ENCODE peak calls at places on chromosomes 16 and 17, in ten cellular contexts. One of them, this sample, is unnamed.

GRCh38 chr17:79622201-79622601 is 11.3 kb upstream of the RBFOX3 start:
- DNase-seq in NCI-H2171 treated with DMSO at 0.1 percent for 48 hours: peak
- DNase-seq in activated CD4-positive, alpha-beta T cell treated with anti-CD3 and anti-CD28 coated beads for 24 hours: no peak
- DNase-seq in neural crest cell: no peak
- DNase-seq in cardiac fibroblast: no peak
- DNase-seq in choroid plexus epithelial cell: no peak
- DNase-seq in NCI-H774: no peak
- DNase-seq in testis: peak
- DNase-seq in stimulated activated CD4-positive, alpha-beta T cell treated with anti-CD3 and anti-CD28 coated beads, Interleukin-15, amount 100 ng/mL, for 24 hours: no peak
- DNase-seq in A172: no peak
- DNase-seq in this sample: no peak

GRCh38 chr17:18219016-18219415 is 6.4 kb upstream of the LLGL1 start:
- DNase-seq in NCI-H2171 treated with DMSO at 0.1 percent for 48 hours: no peak
- DNase-seq in activated CD4-positive, alpha-beta T cell treated with anti-CD3 and anti-CD28 coated beads for 24 hours: no peak
- DNase-seq in neural crest cell: no peak
- DNase-seq in cardiac fibroblast: peak
- DNase-seq in choroid plexus epithelial cell: peak
- DNase-seq in NCI-H774: no peak
- DNase-seq in testis: peak
- DNase-seq in stimulated activated CD4-positive, alpha-beta T cell treated with anti-CD3 and anti-CD28 coated beads, Interleukin-15, amount 100 ng/mL, for 24 hours: no peak
- DNase-seq in A172: peak
- DNase-seq in this sample: peak

GRCh38 chr17:19015428-19015827 is 10.9 kb upstream of the FAM83G start:
- DNase-seq in NCI-H2171 treated with DMSO at 0.1 percent for 48 hours: no peak
- DNase-seq in activated CD4-positive, alpha-beta T cell treated with anti-CD3 and anti-CD28 coated beads for 24 hours: no peak
- DNase-seq in neural crest cell: no peak
- DNase-seq in cardiac fibroblast: no peak
- DNase-seq in choroid plexus epithelial cell: no peak
- DNase-seq in NCI-H774: no peak
- DNase-seq in testis: no peak
- DNase-seq in stimulated activated CD4-positive, alpha-beta T cell treated with anti-CD3 and anti-CD28 coated beads, Interleukin-15, amount 100 ng/mL, for 24 hours: no peak
- DNase-seq in A172: no peak
- DNase-seq in this sample: no peak

GRCh38 chr17:2054262-2054739 is 602 bp upstream of the HIC1 start:
- DNase-seq in NCI-H2171 treated with DMSO at 0.1 percent for 48 hours: peak
- DNase-seq in activated CD4-positive, alpha-beta T cell treated with anti-CD3 and anti-CD28 coated beads for 24 hours: no peak
- DNase-seq in neural crest cell: no peak
- DNase-seq in cardiac fibroblast: peak
- DNase-seq in choroid plexus epithelial cell: peak
- DNase-seq in NCI-H774: no peak
- DNase-seq in testis: no peak
- DNase-seq in stimulated activated CD4-positive, alpha-beta T cell treated with anti-CD3 and anti-CD28 coated beads, Interleukin-15, amount 100 ng/mL, for 24 hours: peak
- DNase-seq in A172: no peak
- DNase-seq in this sample: peak

GRCh38 chr16:80526418-80527061 is 14.3 kb upstream of the DYNLRB2 start:
- DNase-seq in NCI-H2171 treated with DMSO at 0.1 percent for 48 hours: peak
- DNase-seq in activated CD4-positive, alpha-beta T cell treated with anti-CD3 and anti-CD28 coated beads for 24 hours: peak
- DNase-seq in neural crest cell: peak
- DNase-seq in cardiac fibroblast: peak
- DNase-seq in choroid plexus epithelial cell: peak
- DNase-seq in NCI-H774: no peak
- DNase-seq in testis: peak
- DNase-seq in stimulated activated CD4-positive, alpha-beta T cell treated with anti-CD3 and anti-CD28 coated beads, Interleukin-15, amount 100 ng/mL, for 24 hours: peak
- DNase-seq in A172: peak
- DNase-seq in this sample: peak

GRCh38 chr17:73748521-73748920 is 104.3 kb upstream of the SDK2 start:
- DNase-seq in NCI-H2171 treated with DMSO at 0.1 percent for 48 hours: peak
- DNase-seq in activated CD4-positive, alpha-beta T cell treated with anti-CD3 and anti-CD28 coated beads for 24 hours: no peak
- DNase-seq in neural crest cell: no peak
- DNase-seq in cardiac fibroblast: no peak
- DNase-seq in choroid plexus epithelial cell: no peak
- DNase-seq in NCI-H774: peak
- DNase-seq in testis: no peak
- DNase-seq in stimulated activated CD4-positive, alpha-beta T cell treated with anti-CD3 and anti-CD28 coated beads, Interleukin-15, amount 100 ng/mL, for 24 hours: no peak
- DNase-seq in A172: no peak
- DNase-seq in this sample: no peak

GRCh38 chr17:40121191-40121885 is 433 bp upstream of the MSL1 start:
- DNase-seq in NCI-H2171 treated with DMSO at 0.1 percent for 48 hours: peak
- DNase-seq in activated CD4-positive, alpha-beta T cell treated with anti-CD3 and anti-CD28 coated beads for 24 hours: no peak
- DNase-seq in neural crest cell: peak
- DNase-seq in cardiac fibroblast: peak
- DNase-seq in choroid plexus epithelial cell: peak
- DNase-seq in NCI-H774: peak
- DNase-seq in testis: peak
- DNase-seq in stimulated activated CD4-positive, alpha-beta T cell treated with anti-CD3 and anti-CD28 coated beads, Interleukin-15, amount 100 ng/mL, for 24 hours: peak
- DNase-seq in A172: peak
- DNase-seq in this sample: peak

GRCh38 chr16:55502801-55503366 is 6.0 kb upstream of the LPCAT2 start:
- DNase-seq in NCI-H2171 treated with DMSO at 0.1 percent for 48 hours: no peak
- DNase-seq in activated CD4-positive, alpha-beta T cell treated with anti-CD3 and anti-CD28 coated beads for 24 hours: no peak
- DNase-seq in neural crest cell: peak
- DNase-seq in cardiac fibroblast: peak
- DNase-seq in choroid plexus epithelial cell: peak
- DNase-seq in NCI-H774: peak
- DNase-seq in testis: peak
- DNase-seq in stimulated activated CD4-positive, alpha-beta T cell treated with anti-CD3 and anti-CD28 coated beads, Interleukin-15, amount 100 ng/mL, for 24 hours: no peak
- DNase-seq in A172: peak
- DNase-seq in this sample: peak

GRCh38 chr17:35119370-35120185 is at the start of gene RAD51D:
- DNase-seq in NCI-H2171 treated with DMSO at 0.1 percent for 48 hours: peak
- DNase-seq in activated CD4-positive, alpha-beta T cell treated with anti-CD3 and anti-CD28 coated beads for 24 hours: peak
- DNase-seq in neural crest cell: peak
- DNase-seq in cardiac fibroblast: peak
- DNase-seq in choroid plexus epithelial cell: peak
- DNase-seq in NCI-H774: peak
- DNase-seq in testis: peak
- DNase-seq in stimulated activated CD4-positive, alpha-beta T cell treated with anti-CD3 and anti-CD28 coated beads, Interleukin-15, amount 100 ng/mL, for 24 hours: peak
- DNase-seq in A172: peak
- DNase-seq in this sample: peak

GRCh38 chr17:48439875-48440505 is 10.0 kb upstream of the SKAP1 start:
- DNase-seq in NCI-H2171 treated with DMSO at 0.1 percent for 48 hours: no peak
- DNase-seq in activated CD4-positive, alpha-beta T cell treated with anti-CD3 and anti-CD28 coated beads for 24 hours: no peak
- DNase-seq in neural crest cell: no peak
- DNase-seq in cardiac fibroblast: no peak
- DNase-seq in choroid plexus epithelial cell: peak
- DNase-seq in NCI-H774: no peak
- DNase-seq in testis: no peak
- DNase-seq in stimulated activated CD4-positive, alpha-beta T cell treated with anti-CD3 and anti-CD28 coated beads, Interleukin-15, amount 100 ng/mL, for 24 hours: peak
- DNase-seq in A172: no peak
- DNase-seq in this sample: no peak

GRCh38 chr16:67294927-67295326 is 15.6 kb downstream of the PLEKHG4 start:
- DNase-seq in NCI-H2171 treated with DMSO at 0.1 percent for 48 hours: no peak
- DNase-seq in activated CD4-positive, alpha-beta T cell treated with anti-CD3 and anti-CD28 coated beads for 24 hours: no peak
- DNase-seq in neural crest cell: no peak
- DNase-seq in cardiac fibroblast: no peak
- DNase-seq in choroid plexus epithelial cell: peak
- DNase-seq in NCI-H774: no peak
- DNase-seq in testis: no peak
- DNase-seq in stimulated activated CD4-positive, alpha-beta T cell treated with anti-CD3 and anti-CD28 coated beads, Interleukin-15, amount 100 ng/mL, for 24 hours: no peak
- DNase-seq in A172: no peak
- DNase-seq in this sample: no peak

GRCh38 chr17:63780928-63781327 is 7.0 kb downstream of the DDX42 start:
- DNase-seq in NCI-H2171 treated with DMSO at 0.1 percent for 48 hours: no peak
- DNase-seq in activated CD4-positive, alpha-beta T cell treated with anti-CD3 and anti-CD28 coated beads for 24 hours: no peak
- DNase-seq in neural crest cell: no peak
- DNase-seq in cardiac fibroblast: no peak
- DNase-seq in choroid plexus epithelial cell: no peak
- DNase-seq in NCI-H774: no peak
- DNase-seq in testis: no peak
- DNase-seq in stimulated activated CD4-positive, alpha-beta T cell treated with anti-CD3 and anti-CD28 coated beads, Interleukin-15, amount 100 ng/mL, for 24 hours: no peak
- DNase-seq in A172: no peak
- DNase-seq in this sample: no peak

GRCh38 chr16:27242868-27243590 is 25.5 kb downstream of the NSMCE1 start:
- DNase-seq in NCI-H2171 treated with DMSO at 0.1 percent for 48 hours: no peak
- DNase-seq in activated CD4-positive, alpha-beta T cell treated with anti-CD3 and anti-CD28 coated beads for 24 hours: no peak
- DNase-seq in neural crest cell: no peak
- DNase-seq in cardiac fibroblast: peak
- DNase-seq in choroid plexus epithelial cell: peak
- DNase-seq in NCI-H774: no peak
- DNase-seq in testis: peak
- DNase-seq in stimulated activated CD4-positive, alpha-beta T cell treated with anti-CD3 and anti-CD28 coated beads, Interleukin-15, amount 100 ng/mL, for 24 hours: peak
- DNase-seq in A172: peak
- DNase-seq in this sample: peak

GRCh38 chr16:27639588-27640276 is 89.8 kb downstream of the KATNIP start:
- DNase-seq in NCI-H2171 treated with DMSO at 0.1 percent for 48 hours: peak
- DNase-seq in activated CD4-positive, alpha-beta T cell treated with anti-CD3 and anti-CD28 coated beads for 24 hours: no peak
- DNase-seq in neural crest cell: peak
- DNase-seq in cardiac fibroblast: peak
- DNase-seq in choroid plexus epithelial cell: peak
- DNase-seq in NCI-H774: no peak
- DNase-seq in testis: peak
- DNase-seq in stimulated activated CD4-positive, alpha-beta T cell treated with anti-CD3 and anti-CD28 coated beads, Interleukin-15, amount 100 ng/mL, for 24 hours: peak
- DNase-seq in A172: peak
- DNase-seq in this sample: peak

GRCh38 chr16:85205747-85206471 is 93.6 kb upstream of the CIBAR2 start:
- DNase-seq in NCI-H2171 treated with DMSO at 0.1 percent for 48 hours: peak
- DNase-seq in activated CD4-positive, alpha-beta T cell treated with anti-CD3 and anti-CD28 coated beads for 24 hours: no peak
- DNase-seq in neural crest cell: no peak
- DNase-seq in cardiac fibroblast: peak
- DNase-seq in choroid plexus epithelial cell: peak
- DNase-seq in NCI-H774: no peak
- DNase-seq in testis: peak
- DNase-seq in stimulated activated CD4-positive, alpha-beta T cell treated with anti-CD3 and anti-CD28 coated beads, Interleukin-15, amount 100 ng/mL, for 24 hours: no peak
- DNase-seq in A172: no peak
- DNase-seq in this sample: peak

GRCh38 chr16:88747588-88748301 is 37.3 kb downstream of the PIEZO1 start:
- DNase-seq in NCI-H2171 treated with DMSO at 0.1 percent for 48 hours: peak
- DNase-seq in activated CD4-positive, alpha-beta T cell treated with anti-CD3 and anti-CD28 coated beads for 24 hours: no peak
- DNase-seq in neural crest cell: no peak
- DNase-seq in cardiac fibroblast: peak
- DNase-seq in choroid plexus epithelial cell: no peak
- DNase-seq in NCI-H774: no peak
- DNase-seq in testis: no peak
- DNase-seq in stimulated activated CD4-positive, alpha-beta T cell treated with anti-CD3 and anti-CD28 coated beads, Interleukin-15, amount 100 ng/mL, for 24 hours: peak
- DNase-seq in A172: peak
- DNase-seq in this sample: no peak

GRCh38 chr16:74778646-74779045 is 4.0 kb upstream of the FA2H start:
- DNase-seq in NCI-H2171 treated with DMSO at 0.1 percent for 48 hours: peak
- DNase-seq in activated CD4-positive, alpha-beta T cell treated with anti-CD3 and anti-CD28 coated beads for 24 hours: no peak
- DNase-seq in neural crest cell: no peak
- DNase-seq in cardiac fibroblast: no peak
- DNase-seq in choroid plexus epithelial cell: no peak
- DNase-seq in NCI-H774: peak
- DNase-seq in testis: no peak
- DNase-seq in stimulated activated CD4-positive, alpha-beta T cell treated with anti-CD3 and anti-CD28 coated beads, Interleukin-15, amount 100 ng/mL, for 24 hours: no peak
- DNase-seq in A172: no peak
- DNase-seq in this sample: no peak

GRCh38 chr16:50671644-50672260 is 9.4 kb downstream of the SNX20 start:
- DNase-seq in NCI-H2171 treated with DMSO at 0.1 percent for 48 hours: peak
- DNase-seq in activated CD4-positive, alpha-beta T cell treated with anti-CD3 and anti-CD28 coated beads for 24 hours: peak
- DNase-seq in neural crest cell: peak
- DNase-seq in cardiac fibroblast: peak
- DNase-seq in choroid plexus epithelial cell: peak
- DNase-seq in NCI-H774: no peak
- DNase-seq in testis: peak
- DNase-seq in stimulated activated CD4-positive, alpha-beta T cell treated with anti-CD3 and anti-CD28 coated beads, Interleukin-15, amount 100 ng/mL, for 24 hours: peak
- DNase-seq in A172: peak
- DNase-seq in this sample: peak

GRCh38 chr16:86101135-86101911 is 202.4 kb downstream of the IRF8 start:
- DNase-seq in NCI-H2171 treated with DMSO at 0.1 percent for 48 hours: no peak
- DNase-seq in activated CD4-positive, alpha-beta T cell treated with anti-CD3 and anti-CD28 coated beads for 24 hours: no peak
- DNase-seq in neural crest cell: no peak
- DNase-seq in cardiac fibroblast: no peak
- DNase-seq in choroid plexus epithelial cell: no peak
- DNase-seq in NCI-H774: no peak
- DNase-seq in testis: no peak
- DNase-seq in stimulated activated CD4-positive, alpha-beta T cell treated with anti-CD3 and anti-CD28 coated beads, Interleukin-15, amount 100 ng/mL, for 24 hours: no peak
- DNase-seq in A172: no peak
- DNase-seq in this sample: no peak

GRCh38 chr16:75761111-75761510 is 34.8 kb upstream of the CPHXL start:
- DNase-seq in NCI-H2171 treated with DMSO at 0.1 percent for 48 hours: no peak
- DNase-seq in activated CD4-positive, alpha-beta T cell treated with anti-CD3 and anti-CD28 coated beads for 24 hours: no peak
- DNase-seq in neural crest cell: no peak
- DNase-seq in cardiac fibroblast: peak
- DNase-seq in choroid plexus epithelial cell: no peak
- DNase-seq in NCI-H774: no peak
- DNase-seq in testis: no peak
- DNase-seq in stimulated activated CD4-positive, alpha-beta T cell treated with anti-CD3 and anti-CD28 coated beads, Interleukin-15, amount 100 ng/mL, for 24 hours: peak
- DNase-seq in A172: peak
- DNase-seq in this sample: peak

GRCh38 chr16:28092721-28093382 is 29.3 kb upstream of the GSG1L start:
- DNase-seq in NCI-H2171 treated with DMSO at 0.1 percent for 48 hours: no peak
- DNase-seq in activated CD4-positive, alpha-beta T cell treated with anti-CD3 and anti-CD28 coated beads for 24 hours: no peak
- DNase-seq in neural crest cell: no peak
- DNase-seq in cardiac fibroblast: no peak
- DNase-seq in choroid plexus epithelial cell: no peak
- DNase-seq in NCI-H774: no peak
- DNase-seq in testis: no peak
- DNase-seq in stimulated activated CD4-positive, alpha-beta T cell treated with anti-CD3 and anti-CD28 coated beads, Interleukin-15, amount 100 ng/mL, for 24 hours: no peak
- DNase-seq in A172: no peak
- DNase-seq in this sample: no peak

GRCh38 chr16:5944971-5945370 is 847.4 kb upstream of the EEF2KMT start:
- DNase-seq in NCI-H2171 treated with DMSO at 0.1 percent for 48 hours: no peak
- DNase-seq in activated CD4-positive, alpha-beta T cell treated with anti-CD3 and anti-CD28 coated beads for 24 hours: no peak
- DNase-seq in neural crest cell: no peak
- DNase-seq in cardiac fibroblast: no peak
- DNase-seq in choroid plexus epithelial cell: no peak
- DNase-seq in NCI-H774: no peak
- DNase-seq in testis: no peak
- DNase-seq in stimulated activated CD4-positive, alpha-beta T cell treated with anti-CD3 and anti-CD28 coated beads, Interleukin-15, amount 100 ng/mL, for 24 hours: no peak
- DNase-seq in A172: no peak
- DNase-seq in this sample: peak

GRCh38 chr17:79132271-79133064 is 57.8 kb downstream of the ENGASE start:
- DNase-seq in NCI-H2171 treated with DMSO at 0.1 percent for 48 hours: no peak
- DNase-seq in activated CD4-positive, alpha-beta T cell treated with anti-CD3 and anti-CD28 coated beads for 24 hours: no peak
- DNase-seq in neural crest cell: no peak
- DNase-seq in cardiac fibroblast: no peak
- DNase-seq in choroid plexus epithelial cell: no peak
- DNase-seq in NCI-H774: peak
- DNase-seq in testis: no peak
- DNase-seq in stimulated activated CD4-positive, alpha-beta T cell treated with anti-CD3 and anti-CD28 coated beads, Interleukin-15, amount 100 ng/mL, for 24 hours: no peak
- DNase-seq in A172: no peak
- DNase-seq in this sample: no peak

GRCh38 chr17:50130778-50131317 is 888 bp upstream of the SAMD14 start:
- DNase-seq in NCI-H2171 treated with DMSO at 0.1 percent for 48 hours: no peak
- DNase-seq in activated CD4-positive, alpha-beta T cell treated with anti-CD3 and anti-CD28 coated beads for 24 hours: no peak
- DNase-seq in neural crest cell: no peak
- DNase-seq in cardiac fibroblast: no peak
- DNase-seq in choroid plexus epithelial cell: no peak
- DNase-seq in NCI-H774: peak
- DNase-seq in testis: no peak
- DNase-seq in stimulated activated CD4-positive, alpha-beta T cell treated with anti-CD3 and anti-CD28 coated beads, Interleukin-15, amount 100 ng/mL, for 24 hours: peak
- DNase-seq in A172: no peak
- DNase-seq in this sample: no peak

GRCh38 chr17:393806-394717 is 41.5 kb upstream of the RPH3AL start:
- DNase-seq in NCI-H2171 treated with DMSO at 0.1 percent for 48 hours: no peak
- DNase-seq in activated CD4-positive, alpha-beta T cell treated with anti-CD3 and anti-CD28 coated beads for 24 hours: no peak
- DNase-seq in neural crest cell: no peak
- DNase-seq in cardiac fibroblast: no peak
- DNase-seq in choroid plexus epithelial cell: no peak
- DNase-seq in NCI-H774: no peak
- DNase-seq in testis: no peak
- DNase-seq in stimulated activated CD4-positive, alpha-beta T cell treated with anti-CD3 and anti-CD28 coated beads, Interleukin-15, amount 100 ng/mL, for 24 hours: no peak
- DNase-seq in A172: no peak
- DNase-seq in this sample: no peak

GRCh38 chr16:88779406-88780099 is 5.5 kb downstream of the PIEZO1 start:
- DNase-seq in NCI-H2171 treated with DMSO at 0.1 percent for 48 hours: no peak
- DNase-seq in activated CD4-positive, alpha-beta T cell treated with anti-CD3 and anti-CD28 coated beads for 24 hours: no peak
- DNase-seq in neural crest cell: no peak
- DNase-seq in cardiac fibroblast: peak
- DNase-seq in choroid plexus epithelial cell: no peak
- DNase-seq in NCI-H774: no peak
- DNase-seq in testis: no peak
- DNase-seq in stimulated activated CD4-positive, alpha-beta T cell treated with anti-CD3 and anti-CD28 coated beads, Interleukin-15, amount 100 ng/mL, for 24 hours: no peak
- DNase-seq in A172: no peak
- DNase-seq in this sample: no peak

This sample was measured in iris pigment epithelial cell.